ENCODE peak calls at places on chromosomes 16 and 17, in four cellular contexts. M is H9, K is H1, E is IMR-90. F is an unnamed sample.
A peak's percentile ranks its signal among the peaks of the same experiment; 100 is the strongest.

GRCh38 chr17:62854026-62854425 is 45.9 kb upstream of the MARCHF10 start:
- DNase-seq in M (peak; percentile 2), E (no peak), K (no peak), F (no peak)

GRCh38 chr17:68821860-68822693 is 133.1 kb downstream of the ABCA8 start:
- DNase-seq in M (no peak), E (peak; percentile 94), K (no peak), F (no peak)

GRCh38 chr16:2816751-2817495 is at the start of gene PRSS21:
- DNase-seq in M (peak; percentile 64), E (no peak), K (no peak), F (no peak)

GRCh38 chr17:4947010-4947410 is 1.3 kb downstream of the PFN1 start:
- DNase-seq in E (no peak), M (no peak), K (no peak), F (peak; percentile 30)

GRCh38 chr17:19738073-19738449 is 10.0 kb downstream of the ALDH3A1 start:
- DNase-seq in M (no peak), K (no peak), E (no peak), F (no peak)

GRCh38 chr16:12057276-12057675 is 80.7 kb downstream of the SNX29 start:
- DNase-seq in E (peak; percentile 70), K (no peak), M (no peak), F (peak; percentile 6)

GRCh38 chr17:47730681-47731080 is 2.4 kb upstream of the TBX21 start:
- DNase-seq in E (no peak), K (no peak), M (peak; percentile 17), F (no peak)

GRCh38 chr17:82228278-82228841 is 482 bp upstream of the SLC16A3 start:
- DNase-seq in E (no peak), K (no peak), M (no peak), F (no peak)

GRCh38 chr16:72961115-72961832 is 86.7 kb downstream of the ZFHX3 start:
- DNase-seq in M (no peak), E (peak; percentile 30), K (no peak), F (no peak)

GRCh38 chr16:86214326-86215232 is 295.7 kb upstream of the FOXF1 start:
- DNase-seq in E (peak; percentile 43), M (no peak), K (no peak), F (no peak)

GRCh38 chr17:76405967-76406647 is 21.7 kb downstream of the SPHK1 start:
- DNase-seq in K (no peak), E (peak; percentile 35), M (no peak), F (no peak)

GRCh38 chr16:29146266-29146665 is 161.4 kb downstream of the LAT start:
- DNase-seq in M (no peak), K (no peak), E (no peak), F (no peak)

GRCh38 chr16:53433509-53433908 is 762 bp upstream of the RBL2 start:
- DNase-seq in M (no peak), E (no peak), K (no peak), F (peak; percentile 73)

GRCh38 chr17:37729905-37730304 is 15.0 kb downstream of the HNF1B start:
- DNase-seq in K (no peak), M (no peak), E (no peak), F (peak; percentile 83)

GRCh38 chr17:17628388-17629008 is 37.0 kb upstream of the PEMT start:
- DNase-seq in E (no peak), K (no peak), M (no peak), F (no peak)

GRCh38 chr17:80992077-80992947 is 671 bp downstream of the CHMP6 start:
- DNase-seq in M (peak; percentile 53), E (no peak), K (no peak), F (no peak)

GRCh38 chr16:57539072-57539796 is 2.9 kb upstream of the CCDC102A start:
- DNase-seq in M (no peak), E (no peak), K (no peak), F (no peak)

GRCh38 chr16:53743149-53743566 is 39.2 kb downstream of the FTO start:
- DNase-seq in M (peak; percentile 45), K (no peak), E (peak; percentile 18), F (peak; percentile 72)

GRCh38 chr17:34254146-34254545 is 939 bp upstream of the CCL2 start:
- DNase-seq in K (no peak), E (peak; percentile 83), M (no peak), F (peak; percentile 42)

GRCh38 chr16:87129771-87130170 is 187.4 kb downstream of the C16orf95 start:
- DNase-seq in K (no peak), M (peak; percentile 61), E (peak; percentile 37), F (peak; percentile 82)

GRCh38 chr17:57481901-57482300 is 225.6 kb downstream of the MSI2 start:
- DNase-seq in M (no peak), K (no peak), E (peak; percentile 100), F (no peak)

GRCh38 chr16:78697426-78697825 is 598.0 kb downstream of the WWOX start:
- DNase-seq in M (no peak), K (no peak), E (no peak), F (no peak)

GRCh38 chr16:3038256-3038655 is 1.5 kb upstream of the BICDL2 start:
- DNase-seq in M (peak; percentile 73), E (no peak), K (no peak), F (peak; percentile 77)

GRCh38 chr17:45319239-45319703 is 2.5 kb upstream of the MAP3K14 start:
- DNase-seq in M (no peak), E (peak; percentile 83), K (no peak), F (peak; percentile 41)

GRCh38 chr17:78488867-78489634 is 88.1 kb downstream of the DNAH17 start:
- DNase-seq in M (no peak), K (no peak), E (no peak), F (peak; percentile 30)

GRCh38 chr17:67078292-67078691 is 33.9 kb downstream of the CACNG1 start:
- DNase-seq in M (no peak), E (no peak), K (no peak), F (no peak)

GRCh38 chr17:82752371-82753200 is 721 bp downstream of the TBCD start:
- DNase-seq in E (no peak), K (no peak), M (no peak), F (no peak)

GRCh38 chr17:73643012-73643845 is 1.0 kb downstream of the SDK2 start:
- DNase-seq in E (no peak), M (peak; percentile 73), K (no peak), F (peak; percentile 69)

GRCh38 chr16:50196736-50197135 is 43.6 kb downstream of the TENT4B start:
- DNase-seq in E (peak; percentile 41), M (no peak), K (no peak), F (no peak)

GRCh38 chr16:87621976-87622713 is 19.8 kb downstream of the JPH3 start:
- DNase-seq in M (no peak), K (no peak), E (no peak), F (no peak)

GRCh38 chr17:65290041-65290440 is 152.9 kb downstream of the RGS9 start:
- DNase-seq in K (no peak), E (no peak), M (no peak), F (peak; percentile 19)

GRCh38 chr16:73066927-73067670 is 19.2 kb upstream of the ZFHX3 start:
- DNase-seq in M (no peak), K (no peak), E (peak; percentile 75), F (no peak)

GRCh38 chr16:8958344-8958808 is 5.3 kb downstream of the USP7 start:
- DNase-seq in K (no peak), M (no peak), E (peak; percentile 69), F (peak; percentile 42)

GRCh38 chr16:22813223-22813945 is 578 bp upstream of the HS3ST2 start:
- DNase-seq in E (peak; percentile 7), K (peak; percentile 61), M (peak; percentile 88), F (peak; percentile 87)

GRCh38 chr17:82658331-82658730 is 10.1 kb upstream of the WDR45B start:
- DNase-seq in M (no peak), E (no peak), K (no peak), F (no peak)

GRCh38 chr16:57667526-57668258 is 414 bp upstream of the ADGRG3 start:
- DNase-seq in K (no peak), M (peak; percentile 57), E (peak; percentile 38), F (peak; percentile 78)

GRCh38 chr16:47565454-47565853 is 104.3 kb downstream of the PHKB start:
- DNase-seq in M (no peak), K (no peak), E (peak; percentile 66), F (no peak)

GRCh38 chr16:30421010-30421409 is 8.8 kb downstream of the DCTPP1 start:
- DNase-seq in E (no peak), M (no peak), K (no peak), F (no peak)

GRCh38 chr16:11219188-11219587 is 36.8 kb downstream of the SOCS1 start:
- DNase-seq in K (no peak), M (no peak), E (no peak), F (no peak)

GRCh38 chr17:29069526-29070041 is 26.6 kb downstream of the PIPOX start:
- DNase-seq in M (peak; percentile 77), K (no peak), E (peak; percentile 9), F (no peak)

GRCh38 chr17:29071303-29071702 is 28.4 kb downstream of the PIPOX start:
- DNase-seq in M (no peak), E (no peak), K (no peak), F (no peak)

GRCh38 chr17:29068828-29069227 is 25.9 kb downstream of the PIPOX start:
- DNase-seq in M (no peak), E (no peak), K (no peak), F (no peak)

GRCh38 chr17:29070795-29071194 is 27.9 kb downstream of the PIPOX start:
- DNase-seq in M (no peak), K (no peak), E (no peak), F (no peak)

DNA sequence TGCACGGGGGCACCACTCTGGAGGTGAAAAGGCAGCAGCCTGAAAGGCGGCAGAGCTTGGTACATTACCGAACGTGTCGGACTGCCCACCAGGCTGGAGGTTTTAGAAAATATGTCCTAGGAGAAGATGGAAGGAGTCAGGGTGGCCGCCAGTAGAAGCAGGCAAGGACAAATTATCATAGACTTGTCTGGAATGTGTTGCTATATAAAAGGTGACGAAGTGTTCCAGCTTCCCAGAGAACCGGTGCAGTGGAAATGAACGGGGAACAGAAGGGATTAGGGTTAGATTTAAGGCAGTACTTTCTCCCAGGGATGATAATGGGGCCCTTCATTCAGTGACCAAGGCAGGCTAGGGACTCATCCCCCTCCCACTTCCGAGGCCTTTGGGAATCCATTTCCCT is 27.4 kb downstream of the PIPOX start:
- DNase-seq in M (no peak), E (no peak), K (no peak), F (no peak)
- H3K56ac ChIP-seq in M (no peak overlapping the region), E (no peak overlapping the region), K (no peak overlapping the region), F (no peak overlapping the region)

GRCh38 chr17:49437696-49438438 is 23.2 kb upstream of the PHB1 start:
- DNase-seq in E (no peak), K (no peak), M (peak; percentile 14), F (no peak)
- H3K56ac ChIP-seq in E (no peak overlapping the region), K (no peak overlapping the region), M (no peak overlapping the region), F (peak overlapping the region; percentile 65)

DNA sequence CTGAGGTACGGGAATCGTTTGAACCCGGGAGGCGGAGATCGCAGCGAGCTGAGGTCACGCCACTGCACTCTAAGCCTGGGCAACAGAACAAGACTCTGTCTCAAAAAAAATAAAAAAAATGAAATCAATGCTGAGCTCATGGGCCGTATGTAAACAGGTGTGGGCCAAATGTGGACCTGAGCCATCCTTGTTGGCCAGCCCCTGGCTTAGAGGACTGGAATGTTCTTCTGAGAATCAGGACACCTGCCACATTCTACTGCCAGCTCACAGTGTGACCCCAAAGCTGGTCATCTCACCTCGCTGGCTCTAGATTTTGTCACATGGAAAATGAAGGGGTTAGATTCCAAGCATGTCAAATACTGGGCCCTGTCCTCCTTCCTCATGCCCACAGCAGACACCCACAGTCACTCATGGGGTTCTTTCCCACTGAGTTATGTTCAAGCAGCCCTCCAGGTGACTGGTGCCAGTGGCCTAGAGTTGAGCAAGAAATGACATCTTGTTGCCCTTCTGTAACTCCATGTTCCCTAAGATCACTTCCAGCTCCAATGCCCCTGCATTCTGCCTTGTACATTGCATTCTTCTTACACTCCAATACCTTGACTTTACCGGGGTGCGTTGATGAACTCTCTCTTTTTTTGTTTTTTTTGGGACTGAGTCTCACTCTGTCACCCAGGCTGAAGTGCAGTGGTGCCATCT is 110.6 kb downstream of the ABCC1 start:
- DNase-seq in M (no peak), K (no peak), E (no peak), F (no peak)
- H3K56ac ChIP-seq in M (no peak overlapping the region), K (no peak overlapping the region), E (no peak overlapping the region), F (no peak overlapping the region)

GRCh38 chr16:6493555-6493954 is 839.1 kb upstream of the RBFOX1 start:
- DNase-seq in K (no peak), E (no peak), M (no peak), F (no peak)
- H3K56ac ChIP-seq in K (no peak overlapping the region), E (no peak overlapping the region), M (no peak overlapping the region), F (no peak overlapping the region)